ENCODE peak calls at places on chromosome 2, in seven cellular contexts. M is AG04449, Q is RWPE1, L is mesothelial cell of epicardium, R is hepatocyte, Z is psoas muscle, P is fibroblast of lung. U is an unnamed sample.

GRCh38 chr2:32864337-32864736 is 82.4 kb upstream of the LTBP1 start:
- DNase-seq in M (peak; percentile 85), Q (no peak), L (no peak), R (no peak), Z (no peak), P (peak; percentile 82), U (peak; percentile 86)

GRCh38 chr2:11385222-11385621 is 40.8 kb upstream of the ROCK2 start:
- DNase-seq in M (no peak), Q (no peak), L (no peak), R (peak; percentile 62), Z (no peak), P (no peak), U (no peak)

GRCh38 chr2:120821446-120822160 is 85.9 kb downstream of the GLI2 start:
- DNase-seq in M (no peak), Q (no peak), L (no peak), R (no peak), Z (no peak), P (no peak), U (no peak)

GRCh38 chr2:31137211-31138036 is 816 bp downstream of the GALNT14 start:
- DNase-seq in M (no peak), Q (peak; percentile 50), L (no peak), R (peak; percentile 15), Z (peak; percentile 15), P (no peak), U (peak; percentile 5)

GRCh38 chr2:227414846-227415245 is 27.1 kb upstream of the SCYGR1 start:
- DNase-seq in M (no peak), Q (peak; percentile 32), L (no peak), R (no peak), Z (no peak), P (peak; percentile 42), U (no peak)

GRCh38 chr2:1544478-1545069 is 131.3 kb downstream of the TPO start:
- DNase-seq in M (no peak), Q (no peak), L (no peak), R (no peak), Z (no peak), P (peak; percentile 19), U (no peak)

GRCh38 chr2:220394433-220394832 is 767.0 kb downstream of the SLC4A3 start:
- DNase-seq in M (no peak), Q (no peak), L (no peak), R (peak; percentile 41), Z (no peak), P (peak; percentile 61), U (no peak)

GRCh38 chr2:15426606-15427005 is 134.5 kb downstream of the NBAS start:
- DNase-seq in M (no peak), Q (no peak), L (no peak), R (no peak), Z (no peak), P (no peak), U (no peak)

GRCh38 chr2:11797846-11798245 is 51.4 kb downstream of the LPIN1 start:
- DNase-seq in M (no peak), Q (no peak), L (no peak), R (no peak), Z (no peak), P (no peak), U (no peak)

GRCh38 chr2:36706451-36706850 is 9.9 kb downstream of the VIT start:
- DNase-seq in M (no peak), Q (no peak), L (no peak), R (no peak), Z (no peak), P (no peak), U (no peak)

GRCh38 chr2:40859617-40860016 is 407.7 kb upstream of the SLC8A1 start:
- DNase-seq in M (no peak), Q (peak; percentile 8), L (no peak), R (no peak), Z (no peak), P (no peak), U (no peak)

GRCh38 chr2:50491541-50492114 is 540.3 kb downstream of the NRXN1 start:
- DNase-seq in M (peak; percentile 5), Q (peak; percentile 29), L (no peak), R (peak; percentile 54), Z (no peak), P (peak; percentile 38), U (peak; percentile 7)

GRCh38 chr2:171409436-171409971 is 24.3 kb downstream of the METTL8 start:
- DNase-seq in M (no peak), Q (peak; percentile 30), L (no peak), R (no peak), Z (no peak), P (no peak), U (no peak)

GRCh38 chr2:240791211-240791800 is 28.7 kb downstream of the KIF1A start:
- DNase-seq in M (no peak), Q (no peak), L (peak; percentile 17), R (no peak), Z (no peak), P (no peak), U (no peak)

GRCh38 chr2:161557538-161557937 is 66.7 kb upstream of the SLC4A10 start:
- DNase-seq in M (no peak), Q (no peak), L (no peak), R (no peak), Z (no peak), P (no peak), U (no peak)

GRCh38 chr2:161555826-161556225 is 68.4 kb upstream of the SLC4A10 start:
- DNase-seq in M (no peak), Q (no peak), L (no peak), R (no peak), Z (no peak), P (no peak), U (no peak)

GRCh38 chr2:161552015-161552414 is 72.2 kb upstream of the SLC4A10 start:
- DNase-seq in M (no peak), Q (no peak), L (no peak), R (no peak), Z (no peak), P (no peak), U (no peak)

DNA sequence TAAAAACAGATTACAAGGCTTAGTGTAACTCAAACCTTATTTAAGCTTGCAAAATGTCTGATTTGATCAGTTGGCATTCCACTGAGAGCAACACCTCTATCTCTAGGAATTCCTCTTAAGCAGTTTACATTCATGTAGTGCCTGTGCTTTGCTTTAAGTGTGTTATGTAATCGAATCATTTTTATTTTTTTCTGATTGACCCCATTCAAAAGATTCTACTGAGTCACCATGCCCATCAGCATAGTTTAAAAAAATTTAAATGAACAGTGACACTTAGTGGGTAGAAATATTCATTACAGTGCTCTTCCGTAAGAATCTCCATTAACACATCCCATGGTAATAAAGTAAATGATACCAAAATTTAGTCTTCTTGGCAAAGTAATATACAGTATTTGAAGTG is 67.8 kb upstream of the SLC4A10 start:
- DNase-seq in M (no peak), Q (no peak), L (no peak), R (no peak), Z (no peak), P (no peak), U (no peak)
- TF ChIP-seq CTCF in M (no peak), Q (no peak), L (no peak), R (no peak), Z (no peak), P (no peak), U (no peak)

GRCh38 chr2:43945439-43945838 is 50.4 kb downstream of the LRPPRC start:
- DNase-seq in M (no peak), Q (no peak), L (no peak), R (no peak), Z (no peak), P (peak; percentile 12), U (no peak)

GRCh38 chr2:43948370-43948769 is 47.4 kb downstream of the LRPPRC start:
- DNase-seq in M (no peak), Q (no peak), L (no peak), R (no peak), Z (no peak), P (no peak), U (no peak)

GRCh38 chr2:43944915-43945314 is 50.9 kb downstream of the LRPPRC start:
- DNase-seq in M (no peak), Q (no peak), L (no peak), R (no peak), Z (no peak), P (no peak), U (no peak)

GRCh38 chr2:43950383-43951008 is 45.3 kb downstream of the LRPPRC start:
- DNase-seq in M (no peak), Q (peak; percentile 34), L (no peak), R (peak; percentile 42), Z (no peak), P (peak; percentile 61), U (no peak)
- TF ChIP-seq CTCF in M (peak; percentile 16), Q (peak; percentile 46), L (peak; percentile 59), R (peak; percentile 55), Z (peak; percentile 28), P (no peak), U (peak; percentile 26)

DNA sequence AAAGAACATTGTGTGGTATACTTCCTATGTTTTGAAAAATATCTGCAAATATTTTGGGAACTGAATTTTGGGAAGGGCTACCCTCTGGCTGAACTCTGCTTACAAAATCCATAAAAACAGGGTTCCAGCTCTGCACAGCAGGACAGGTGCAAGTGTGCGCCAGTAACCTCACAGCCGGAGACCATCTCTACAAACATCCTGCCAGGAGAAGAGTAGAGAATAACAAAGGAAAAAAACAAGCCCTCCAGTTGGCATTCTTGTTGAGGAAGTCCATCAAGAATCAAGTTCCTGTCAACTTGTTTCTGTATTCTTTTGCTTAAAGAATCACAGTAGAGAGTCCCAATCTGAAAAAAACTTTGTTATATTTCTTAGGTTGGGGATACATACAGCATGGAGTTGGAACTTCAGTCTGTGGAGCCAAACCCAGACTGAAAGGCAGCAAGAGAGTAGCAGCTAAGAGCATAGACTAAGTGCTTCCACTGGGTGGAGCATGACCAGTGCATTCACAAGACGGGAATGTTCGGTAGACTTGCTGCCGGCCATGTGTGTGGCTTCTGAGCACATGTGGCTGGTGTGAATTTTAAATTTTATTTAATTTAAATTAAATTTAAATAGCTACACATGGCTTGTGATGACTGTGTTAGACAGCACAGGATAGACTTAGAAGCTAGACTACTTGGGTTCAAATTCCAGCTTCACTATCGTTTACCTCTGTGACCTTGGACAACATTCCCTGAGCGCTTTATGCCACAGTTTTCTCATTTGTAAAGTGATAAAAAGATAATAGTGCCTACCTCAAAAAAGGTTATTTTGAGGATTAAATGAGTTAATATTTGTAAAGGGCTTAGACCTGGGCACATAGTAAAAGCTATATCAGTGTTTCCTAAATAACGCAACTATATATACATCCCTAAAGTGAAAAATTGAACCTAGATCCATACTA is 41.9 kb downstream of the SPTBN1 start:
- DNase-seq in M (no peak), Q (no peak), L (no peak), R (peak; percentile 48), Z (peak; percentile 32), P (peak; percentile 57), U (no peak)
- TF ChIP-seq CTCF in M (peak; percentile 44), Q (no peak), L (no peak), R (peak; percentile 38), Z (peak; percentile 45), P (peak; percentile 42), U (peak; percentile 23)

GRCh38 chr2:144161061-144161460 is 358.9 kb downstream of the ZEB2 start:
- DNase-seq in M (no peak), Q (no peak), L (no peak), R (no peak), Z (no peak), P (no peak), U (no peak)

GRCh38 chr2:144152817-144153271 is 367.1 kb downstream of the ZEB2 start:
- DNase-seq in M (peak; percentile 19), Q (no peak), L (no peak), R (peak; percentile 32), Z (no peak), P (peak; percentile 59), U (no peak)

GRCh38 chr2:144154205-144154604 is 365.7 kb downstream of the ZEB2 start:
- DNase-seq in M (no peak), Q (no peak), L (no peak), R (no peak), Z (no peak), P (peak; percentile 19), U (no peak)

GRCh38 chr2:144159264-144159663 is 360.7 kb downstream of the ZEB2 start:
- DNase-seq in M (no peak), Q (no peak), L (no peak), R (no peak), Z (no peak), P (no peak), U (no peak)

GRCh38 chr2:144156736-144157645 is 362.9 kb downstream of the ZEB2 start:
- DNase-seq in M (no peak), Q (no peak), L (no peak), R (no peak), Z (no peak), P (no peak), U (no peak)
- TF ChIP-seq CTCF in M (no peak), Q (no peak), L (no peak), R (no peak), Z (no peak), P (no peak), U (no peak)